ENCODE peak calls at places on chromosomes 13 and 19, in four cellular contexts. R is stromal cell of bone marrow, T is aorta, Z is mesendoderm. V is an unnamed sample.

GRCh38 chr13:39451301-39451700 is 151.7 kb downstream of the LHFPL6 start:
- DNase-seq in R (no peak), Z (no peak), T (no peak), V (peak)

GRCh38 chr19:13963603-13964105 is 11.3 kb downstream of the DCAF15 start:
- DNase-seq in Z (no peak), R (no peak), T (no peak), V (no peak)

GRCh38 chr19:31372245-31372781 is 23.1 kb upstream of the TSHZ3 start:
- DNase-seq in T (no peak), Z (no peak), R (no peak), V (no peak)

GRCh38 chr19:43533546-43534304 is 737 bp downstream of the ZNF575 start:
- DNase-seq in R (peak), T (peak), Z (peak), V (peak)

GRCh38 chr19:33687761-33688656 is 66.3 kb downstream of the CHST8 start:
- DNase-seq in R (no peak), Z (no peak), T (no peak), V (no peak)

GRCh38 chr19:15126511-15126910 is 19.3 kb downstream of the SYDE1 start:
- DNase-seq in Z (no peak), R (no peak), T (no peak), V (no peak)

GRCh38 chr13:104436555-104436954 is 1370.3 kb upstream of the SLC10A2 start:
- DNase-seq in R (no peak), Z (no peak), T (no peak), V (no peak)

GRCh38 chr13:21219044-21219381 is 42.6 kb downstream of the MRPL57 start:
- DNase-seq in T (no peak), Z (no peak), R (no peak), V (no peak)

GRCh38 chr13:91165758-91166157 is 181.7 kb upstream of the MIR17HG start:
- DNase-seq in Z (no peak), R (no peak), T (no peak), V (no peak)

GRCh38 chr19:33502991-33503790 is 18.4 kb downstream of the PEPD start:
- DNase-seq in Z (no peak), R (no peak), T (peak), V (no peak)

GRCh38 chr19:18340990-18341868 is 831 bp downstream of the PGPEP1 start:
- DNase-seq in Z (peak), T (peak), R (no peak), V (no peak)

GRCh38 chr13:52411629-52412028 is 5.7 kb upstream of the THSD1 start:
- DNase-seq in R (peak), T (no peak), Z (no peak), V (no peak)

GRCh38 chr19:3058821-3059314 is 3.4 kb downstream of the TLE5 start:
- DNase-seq in Z (no peak), R (no peak), T (no peak), V (no peak)

GRCh38 chr13:21639604-21640003 is 31.3 kb upstream of the FGF9 start:
- DNase-seq in T (no peak), R (no peak), Z (no peak), V (no peak)

GRCh38 chr19:49447485-49448431 is 3.9 kb downstream of the PIH1D1 start:
- DNase-seq in Z (peak), R (no peak), T (peak), V (no peak)

GRCh38 chr13:105702441-105702840 is 833.0 kb downstream of the EFNB2 start:
- DNase-seq in Z (peak), T (no peak), R (no peak), V (no peak)

GRCh38 chr19:3440082-3440481 is 40.2 kb downstream of the SMIM24 start:
- DNase-seq in T (peak), Z (peak), R (no peak), V (no peak)

GRCh38 chr19:41386442-41386841 is 10.1 kb downstream of the TMEM91 start:
- DNase-seq in T (no peak), Z (no peak), R (no peak), V (no peak)

GRCh38 chr13:78100481-78100880 is 181.8 kb upstream of the EDNRB start:
- DNase-seq in T (no peak), Z (no peak), R (no peak), V (no peak)

GRCh38 chr19:34767967-34768366 is 5.0 kb downstream of the ZNF599 start:
- DNase-seq in T (no peak), Z (no peak), R (no peak), V (no peak)

GRCh38 chr19:19444694-19445155 is 39.2 kb downstream of the GATAD2A start:
- DNase-seq in R (no peak), Z (peak), T (peak), V (no peak)

GRCh38 chr13:51057931-51058330 is 53.1 kb downstream of the C13orf42 start:
- DNase-seq in T (no peak), Z (no peak), R (no peak), V (no peak)

GRCh38 chr19:5075603-5076002 is 106.7 kb downstream of the KDM4B start:
- DNase-seq in T (no peak), R (no peak), Z (no peak), V (no peak)

GRCh38 chr13:32802159-32802558 is 214.1 kb upstream of the KL start:
- DNase-seq in Z (no peak), R (no peak), T (no peak), V (no peak)

GRCh38 chr19:5951338-5951861 is 26.5 kb downstream of the RANBP3 start:
- DNase-seq in T (peak), R (no peak), Z (peak), V (no peak)

GRCh38 chr19:23516266-23516665 is 121.0 kb upstream of the ZNF91 start:
- DNase-seq in Z (no peak), T (no peak), R (no peak), V (no peak)

GRCh38 chr13:27806744-27807387 is 14.6 kb downstream of the GSX1 start:
- DNase-seq in T (no peak), R (no peak), Z (no peak), V (no peak)

GRCh38 chr13:111855786-111856185 is 211.2 kb upstream of the SOX1 start:
- DNase-seq in T (no peak), Z (no peak), R (no peak), V (no peak)

GRCh38 chr13:114032121-114032799 is 58.4 kb upstream of the C13orf46 start:
- DNase-seq in T (no peak), R (no peak), Z (peak), V (no peak)

GRCh38 chr19:36041831-36042230 is 9.2 kb upstream of the CLIP3 start:
- DNase-seq in T (no peak), R (no peak), Z (peak), V (peak)

GRCh38 chr19:12126707-12127106 is 13.4 kb downstream of the ZNF20 start:
- DNase-seq in Z (no peak), R (no peak), T (no peak), V (no peak)

GRCh38 chr19:16033136-16033530 is 43.2 kb upstream of the TPM4 start:
- DNase-seq in R (no peak), T (no peak), Z (no peak), V (no peak)

V was measured in astrocyte of the cerebellum.